ENCODE peak calls at places on chromosomes 4 and X, in four cellular contexts. E is transverse colon, I is body of pancreas, D is ovary. X is an unnamed sample.

GRCh38 chrX:108399427-108400165 is 38.6 kb downstream of the COL4A6 start:
- DNase-seq in E (no peak), I (no peak), D (no peak), X (no peak)

GRCh38 chr4:53917719-53918118 is 146.7 kb downstream of the CHIC2 start:
- DNase-seq in E (no peak), I (no peak), D (no peak), X (no peak)

GRCh38 chrX:31036895-31037294 is 34.9 kb downstream of the FTHL17 start:
- DNase-seq in E (peak), I (peak), D (no peak), X (no peak)

GRCh38 chr4:53914313-53915016 is 149.9 kb downstream of the CHIC2 start:
- DNase-seq in E (no peak), I (peak), D (no peak), X (no peak)

GRCh38 chr4:39319678-39320077 is 46.5 kb downstream of the RFC1 start:
- DNase-seq in E (no peak), I (no peak), D (no peak), X (no peak)

GRCh38 chr4:6499241-6499605 is 26.8 kb upstream of the PPP2R2C start:
- DNase-seq in E (no peak), I (no peak), D (no peak), X (no peak)

GRCh38 chr4:37601527-37601926 is 84.6 kb downstream of the RELL1 start:
- DNase-seq in E (peak), I (peak), D (no peak), X (no peak)

GRCh38 chr4:72209600-72209999 is 177.8 kb downstream of the NPFFR2 start:
- DNase-seq in E (no peak), I (no peak), D (no peak), X (no peak)

GRCh38 chrX:50154429-50154828 is 46.4 kb downstream of the AKAP4 start:
- DNase-seq in E (no peak), I (no peak), D (no peak), X (no peak)

GRCh38 chr4:39037491-39037825 is 5.2 kb upstream of the TMEM156 start:
- DNase-seq in E (no peak), I (no peak), D (no peak), X (no peak)

GRCh38 chr4:77629885-77630284 is 24.3 kb downstream of the CXCL13 start:
- DNase-seq in E (no peak), I (no peak), D (no peak), X (no peak)

GRCh38 chrX:69238153-69238959 is 73.1 kb upstream of the PJA1 start:
- DNase-seq in E (no peak), I (peak), D (no peak), X (peak)

GRCh38 chrX:123436512-123436911 is 252.4 kb downstream of the GRIA3 start:
- DNase-seq in E (no peak), I (no peak), D (no peak), X (no peak)

GRCh38 chr4:124111922-124112321 is 600.6 kb downstream of the ANKRD50 start:
- DNase-seq in E (no peak), I (peak), D (no peak), X (no peak)

GRCh38 chrX:56729152-56729557 is at the start of gene NBDY:
- DNase-seq in E (peak), I (peak), D (peak), X (no peak)

GRCh38 chr4:142331132-142331531 is 515.0 kb downstream of the INPP4B start:
- DNase-seq in E (no peak), I (peak), D (no peak), X (no peak)

GRCh38 chr4:39526810-39527295 is 386 bp downstream of the UGDH start:
- DNase-seq in E (no peak), I (no peak), D (no peak), X (no peak)

GRCh38 chrX:15349046-15349445 is 13.7 kb upstream of the PIGA start:
- DNase-seq in E (peak), I (peak), D (peak), X (no peak)

GRCh38 chrX:42519666-42520231 is 258.2 kb downstream of the PPP1R2C start:
- DNase-seq in E (no peak), I (no peak), D (no peak), X (no peak)

GRCh38 chrX:136778020-136778419 is 2.7 kb downstream of the ARHGEF6 start:
- DNase-seq in E (no peak), I (no peak), D (no peak), X (no peak)

GRCh38 chr4:182143822-182144620 is 99.2 kb upstream of the TENM3 start:
- DNase-seq in E (peak), I (peak), D (peak), X (no peak)

GRCh38 chr4:85779165-85779564 is 304.2 kb downstream of the ARHGAP24 start:
- DNase-seq in E (no peak), I (no peak), D (no peak), X (no peak)

GRCh38 chr4:101441446-101441845 is 94.1 kb upstream of the PPP3CA start:
- DNase-seq in E (no peak), I (no peak), D (no peak), X (no peak)

GRCh38 chr4:89836897-89837384 is at the start of gene SNCA:
- DNase-seq in E (peak), I (peak), D (peak), X (peak)

GRCh38 chr4:159242427-159242826 is 139.5 kb downstream of the RAPGEF2 start:
- DNase-seq in E (no peak), I (no peak), D (no peak), X (no peak)

GRCh38 chr4:129455462-129455861 is 359.5 kb downstream of the C4orf33 start:
- DNase-seq in E (no peak), I (no peak), D (no peak), X (no peak)

GRCh38 chrX:53992589-53992988 is 51.7 kb downstream of the PHF8 start:
- DNase-seq in E (no peak), I (no peak), D (no peak), X (no peak)

DNA sequence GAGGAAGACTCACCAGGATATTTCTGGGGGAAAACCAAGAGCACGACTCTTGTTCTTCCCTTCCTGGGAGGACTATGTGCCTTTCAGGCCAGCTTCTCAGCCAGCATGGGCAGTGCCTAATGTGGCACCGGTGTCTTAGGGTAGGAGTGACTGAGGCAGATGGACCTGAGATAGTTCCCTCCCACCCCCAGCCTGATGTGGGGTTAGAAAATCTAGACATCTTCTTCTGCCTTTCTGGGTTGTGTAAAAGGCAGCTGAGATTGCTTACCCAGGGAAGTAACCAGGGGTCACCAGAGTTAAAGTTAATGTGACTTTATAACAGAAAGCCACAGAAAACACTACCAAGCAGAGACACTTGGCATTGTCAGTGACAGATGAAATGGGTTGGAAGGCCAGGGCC is 127.4 kb downstream of the TMA16 start:
- DNase-seq in E (no peak), I (no peak), D (no peak), X (no peak)
- H3K4me3 ChIP-seq in E (no peak), I (no peak), D (no peak), X (no peak)

GRCh38 chr4:2793920-2794706 is 1.2 kb downstream of the SH3BP2 start:
- DNase-seq in E (peak), I (peak), D (peak), X (peak)
- TF ChIP-seq POLR2A in E (no peak), I (peak), D (no peak), X (no peak)

GRCh38 chrX:19670321-19670750 is 155.0 kb upstream of the MAP3K15 start:
- DNase-seq in E (no peak), I (no peak), D (no peak), X (no peak)
- H3K4me3 ChIP-seq in E (peak), I (no peak), D (no peak), X (no peak)

DNA sequence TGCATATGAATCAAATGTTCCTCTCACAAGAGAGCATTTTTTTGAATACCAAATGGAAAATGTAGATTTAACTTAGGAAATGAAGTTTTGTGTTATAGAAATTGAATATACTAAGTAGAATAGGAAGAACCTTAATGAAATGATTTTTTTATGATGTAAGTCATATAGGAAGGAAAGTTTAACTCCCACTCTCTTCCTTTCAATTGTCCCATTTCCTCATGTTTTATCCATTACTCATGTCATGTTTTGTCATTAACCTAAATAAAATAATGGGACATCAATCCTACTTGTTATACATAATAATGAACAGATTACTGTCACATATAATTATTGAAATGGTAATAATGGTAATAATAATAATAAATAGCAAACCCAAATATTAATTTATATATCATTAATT is 22.7 kb upstream of the SRD5A3 start:
- DNase-seq in E (no peak), I (no peak), D (no peak), X (no peak)
- TF ChIP-seq POLR2A in E (no peak), I (no peak), D (no peak), X (no peak)

GRCh38 chrX:151177141-151178027 is 1.0 kb downstream of the GPR50 start:
- DNase-seq in E (no peak), I (no peak), D (no peak), X (no peak)
- H3K4me3 ChIP-seq in E (peak), I (no peak), D (no peak), X (no peak)

DNA sequence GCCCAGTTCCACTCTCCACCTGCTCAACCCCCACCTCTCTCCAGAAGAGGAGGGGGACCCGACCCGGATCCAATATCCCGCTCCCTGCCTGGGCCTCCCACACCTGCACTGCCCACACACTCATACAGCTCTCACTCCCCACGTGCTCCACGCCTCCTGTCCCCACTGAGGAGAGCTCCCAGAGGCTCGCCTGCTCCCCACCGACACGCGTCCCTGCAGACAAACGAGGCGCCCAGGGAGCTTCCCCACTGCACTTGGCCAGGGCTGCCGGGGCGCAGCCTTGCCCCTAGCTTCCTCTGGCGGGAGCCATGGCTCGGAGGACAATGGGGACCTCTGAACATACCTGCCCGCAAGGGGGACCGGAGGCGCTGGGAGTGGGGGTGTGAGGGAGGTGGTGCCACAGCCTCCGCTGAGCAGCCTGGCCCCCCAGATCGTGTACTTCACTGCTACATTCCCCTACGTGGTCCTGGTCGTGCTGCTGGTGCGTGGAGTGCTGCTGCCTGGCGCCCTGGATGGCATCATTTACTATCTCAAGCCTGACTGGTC is 5.0 kb downstream of the SLC6A8 start:
- DNase-seq in E (no peak), I (no peak), D (no peak), X (no peak)
- TF ChIP-seq POLR2A in E (no peak), I (no peak), D (no peak), X (no peak)

DNA sequence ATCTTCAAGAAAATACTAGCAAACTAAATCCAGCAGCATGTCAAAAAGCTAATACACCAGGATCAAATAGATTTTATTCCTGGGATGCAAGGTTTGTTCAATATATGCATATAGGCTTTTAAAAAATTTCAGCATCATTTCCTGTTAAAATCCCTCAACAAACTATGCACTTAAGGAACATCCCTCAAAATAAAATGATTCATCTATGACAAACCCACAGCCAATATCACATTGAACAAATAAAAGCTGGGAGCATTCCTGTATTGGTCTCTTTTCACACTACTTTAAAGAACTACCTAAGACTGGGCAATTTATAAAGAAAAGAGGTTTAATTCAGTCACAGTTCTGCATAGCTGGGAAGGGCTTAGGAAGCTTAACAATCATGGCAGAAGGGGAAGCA is 726.7 kb downstream of the GRXCR1 start:
- DNase-seq in E (no peak), I (no peak), D (no peak), X (no peak)
- H3K4me3 ChIP-seq in E (no peak), I (no peak), D (no peak), X (no peak)

GRCh38 chr4:110621839-110622751 is 782 bp downstream of the PITX2 start:
- DNase-seq in E (no peak), I (no peak), D (no peak), X (no peak)

GRCh38 chr4:110623710-110624015 is 786 bp upstream of the PITX2 start:
- DNase-seq in E (no peak), I (no peak), D (no peak), X (no peak)

GRCh38 chr4:110621328-110621812 is 1.5 kb downstream of the PITX2 start:
- DNase-seq in E (no peak), I (no peak), D (no peak), X (no peak)

GRCh38 chr4:110624016-110624770 is 1.3 kb upstream of the PITX2 start:
- DNase-seq in E (no peak), I (no peak), D (no peak), X (no peak)

GRCh38 chr4:110622841-110623709 is at the start of gene PITX2:
- DNase-seq in E (peak), I (peak), D (peak), X (peak)
- TF ChIP-seq POLR2A in E (peak), I (no peak), D (no peak), X (no peak)

X was measured in sigmoid colon.